ENCODE peak calls at places on chromosomes 4 and X, in eight cellular contexts. One of them, this sample, is unnamed.

GRCh38 chr4:89549907-89550306 is 242.3 kb upstream of the GPRIN3 start:
- DNase-seq in tibial nerve: no peak
- DNase-seq in PC-3: peak; percentile 2
- DNase-seq in endothelial cell: no peak
- DNase-seq in upper lobe of right lung: no peak
- DNase-seq in choroid plexus epithelial cell: peak; percentile 89
- DNase-seq in MCF 10A: peak; percentile 66
- DNase-seq in spleen: no peak
- DNase-seq in this sample: peak; percentile 49

GRCh38 chrX:1506916-1507315 is 30.1 kb downstream of the P2RY8 start:
- DNase-seq in upper lobe of right lung: peak; percentile 25
- DNase-seq in PC-3: no peak
- DNase-seq in spleen: peak; percentile 55
- DNase-seq in tibial nerve: no peak
- DNase-seq in choroid plexus epithelial cell: no peak
- DNase-seq in endothelial cell: no peak
- DNase-seq in MCF 10A: no peak
- DNase-seq in this sample: no peak

GRCh38 chrX:55057691-55058249 is 17.1 kb upstream of the PAGE2B start:
- DNase-seq in endothelial cell: peak; percentile 7
- DNase-seq in PC-3: peak; percentile 61
- DNase-seq in spleen: no peak
- DNase-seq in choroid plexus epithelial cell: peak; percentile 59
- DNase-seq in upper lobe of right lung: no peak
- DNase-seq in tibial nerve: peak; percentile 13
- DNase-seq in MCF 10A: peak; percentile 50
- DNase-seq in this sample: peak; percentile 6

GRCh38 chrX:69362889-69363288 is 141.2 kb upstream of the NALF2 start:
- DNase-seq in spleen: no peak
- DNase-seq in MCF 10A: no peak
- DNase-seq in upper lobe of right lung: no peak
- DNase-seq in choroid plexus epithelial cell: no peak
- DNase-seq in tibial nerve: no peak
- DNase-seq in PC-3: no peak
- DNase-seq in endothelial cell: no peak
- DNase-seq in this sample: peak; percentile 86

GRCh38 chr4:169400832-169401231 is 130.1 kb upstream of the SH3RF1 start:
- DNase-seq in MCF 10A: no peak
- DNase-seq in endothelial cell: no peak
- DNase-seq in choroid plexus epithelial cell: no peak
- DNase-seq in spleen: no peak
- DNase-seq in PC-3: no peak
- DNase-seq in tibial nerve: no peak
- DNase-seq in upper lobe of right lung: no peak
- DNase-seq in this sample: no peak

GRCh38 chr4:173448103-173448502 is 49.2 kb upstream of the SCRG1 start:
- DNase-seq in spleen: no peak
- DNase-seq in MCF 10A: no peak
- DNase-seq in tibial nerve: no peak
- DNase-seq in endothelial cell: no peak
- DNase-seq in choroid plexus epithelial cell: peak; percentile 10
- DNase-seq in PC-3: no peak
- DNase-seq in upper lobe of right lung: no peak
- DNase-seq in this sample: peak; percentile 89

GRCh38 chr4:89528525-89529133 is 221.0 kb upstream of the GPRIN3 start:
- DNase-seq in tibial nerve: no peak
- DNase-seq in spleen: no peak
- DNase-seq in endothelial cell: no peak
- DNase-seq in choroid plexus epithelial cell: no peak
- DNase-seq in PC-3: no peak
- DNase-seq in upper lobe of right lung: no peak
- DNase-seq in MCF 10A: no peak
- DNase-seq in this sample: no peak

GRCh38 chrX:121733514-121733913 is 686.1 kb downstream of the GLUD2 start:
- DNase-seq in choroid plexus epithelial cell: no peak
- DNase-seq in upper lobe of right lung: no peak
- DNase-seq in tibial nerve: no peak
- DNase-seq in spleen: no peak
- DNase-seq in MCF 10A: no peak
- DNase-seq in PC-3: peak; percentile 5
- DNase-seq in endothelial cell: no peak
- DNase-seq in this sample: peak; percentile 7

GRCh38 chr4:16289872-16290554 is 63.7 kb upstream of the TAPT1 start:
- DNase-seq in PC-3: peak; percentile 60
- DNase-seq in tibial nerve: no peak
- DNase-seq in choroid plexus epithelial cell: peak; percentile 62
- DNase-seq in endothelial cell: peak; percentile 14
- DNase-seq in spleen: no peak
- DNase-seq in MCF 10A: peak; percentile 54
- DNase-seq in upper lobe of right lung: no peak
- DNase-seq in this sample: peak; percentile 40

GRCh38 chr4:23991444-23991843 is 101.6 kb upstream of the PPARGC1A start:
- DNase-seq in tibial nerve: no peak
- DNase-seq in endothelial cell: no peak
- DNase-seq in PC-3: no peak
- DNase-seq in MCF 10A: no peak
- DNase-seq in spleen: no peak
- DNase-seq in upper lobe of right lung: no peak
- DNase-seq in choroid plexus epithelial cell: no peak
- DNase-seq in this sample: no peak

GRCh38 chr4:108148316-108148715 is 20.4 kb downstream of the LEF1 start:
- DNase-seq in tibial nerve: no peak
- DNase-seq in spleen: no peak
- DNase-seq in endothelial cell: no peak
- DNase-seq in choroid plexus epithelial cell: no peak
- DNase-seq in upper lobe of right lung: no peak
- DNase-seq in MCF 10A: no peak
- DNase-seq in PC-3: no peak
- DNase-seq in this sample: no peak

GRCh38 chr4:159071969-159072765 is 30.7 kb upstream of the RAPGEF2 start:
- DNase-seq in spleen: no peak
- DNase-seq in upper lobe of right lung: no peak
- DNase-seq in tibial nerve: no peak
- DNase-seq in endothelial cell: no peak
- DNase-seq in MCF 10A: peak; percentile 60
- DNase-seq in PC-3: no peak
- DNase-seq in choroid plexus epithelial cell: peak; percentile 69
- DNase-seq in this sample: no peak

GRCh38 chrX:135923353-135923752 is 29.8 kb downstream of the SAGE1 start:
- DNase-seq in MCF 10A: peak; percentile 37
- DNase-seq in endothelial cell: no peak
- DNase-seq in upper lobe of right lung: no peak
- DNase-seq in tibial nerve: no peak
- DNase-seq in spleen: no peak
- DNase-seq in choroid plexus epithelial cell: peak; percentile 2
- DNase-seq in PC-3: peak; percentile 46
- DNase-seq in this sample: no peak

GRCh38 chrX:70084592-70084991 is 22.3 kb downstream of the OTUD6A start:
- DNase-seq in spleen: no peak
- DNase-seq in PC-3: no peak
- DNase-seq in upper lobe of right lung: no peak
- DNase-seq in endothelial cell: no peak
- DNase-seq in tibial nerve: no peak
- DNase-seq in MCF 10A: no peak
- DNase-seq in choroid plexus epithelial cell: no peak
- DNase-seq in this sample: peak; percentile 36

GRCh38 chr4:94419549-94419948 is 32.2 kb upstream of the PDLIM5 start:
- DNase-seq in PC-3: no peak
- DNase-seq in MCF 10A: no peak
- DNase-seq in choroid plexus epithelial cell: no peak
- DNase-seq in tibial nerve: no peak
- DNase-seq in upper lobe of right lung: no peak
- DNase-seq in endothelial cell: no peak
- DNase-seq in spleen: no peak
- DNase-seq in this sample: no peak

GRCh38 chrX:8743126-8743732 is 11.3 kb upstream of the ANOS1 start:
- DNase-seq in endothelial cell: peak; percentile 71
- DNase-seq in choroid plexus epithelial cell: peak; percentile 48
- DNase-seq in upper lobe of right lung: peak; percentile 69
- DNase-seq in spleen: peak; percentile 85
- DNase-seq in PC-3: peak; percentile 69
- DNase-seq in tibial nerve: peak; percentile 16
- DNase-seq in MCF 10A: peak; percentile 72
- DNase-seq in this sample: peak; percentile 25

GRCh38 chrX:129831486-129831885 is 12.2 kb downstream of the ZDHHC9 start:
- DNase-seq in tibial nerve: peak; percentile 35
- DNase-seq in PC-3: no peak
- DNase-seq in spleen: no peak
- DNase-seq in upper lobe of right lung: no peak
- DNase-seq in MCF 10A: no peak
- DNase-seq in endothelial cell: no peak
- DNase-seq in choroid plexus epithelial cell: no peak
- DNase-seq in this sample: no peak

GRCh38 chr4:138977525-138977924 is 38.1 kb upstream of the NOCT start:
- DNase-seq in spleen: no peak
- DNase-seq in choroid plexus epithelial cell: no peak
- DNase-seq in endothelial cell: no peak
- DNase-seq in tibial nerve: no peak
- DNase-seq in upper lobe of right lung: no peak
- DNase-seq in PC-3: no peak
- DNase-seq in MCF 10A: no peak
- DNase-seq in this sample: no peak

GRCh38 chrX:136259543-136259942 is 8.3 kb upstream of the MAP7D3 start:
- DNase-seq in spleen: no peak
- DNase-seq in MCF 10A: peak; percentile 51
- DNase-seq in endothelial cell: no peak
- DNase-seq in PC-3: no peak
- DNase-seq in upper lobe of right lung: no peak
- DNase-seq in tibial nerve: no peak
- DNase-seq in choroid plexus epithelial cell: peak; percentile 78
- DNase-seq in this sample: peak; percentile 73

GRCh38 chrX:133415276-133416105 is at the start of gene GPC4:
- DNase-seq in spleen: peak; percentile 73
- DNase-seq in choroid plexus epithelial cell: peak; percentile 41
- DNase-seq in endothelial cell: peak; percentile 58
- DNase-seq in MCF 10A: peak; percentile 53
- DNase-seq in upper lobe of right lung: peak; percentile 91
- DNase-seq in tibial nerve: peak; percentile 22
- DNase-seq in PC-3: peak; percentile 76
- DNase-seq in this sample: peak; percentile 24

GRCh38 chrX:49106930-49107329 is 16.6 kb downstream of the GPKOW start:
- DNase-seq in choroid plexus epithelial cell: peak; percentile 71
- DNase-seq in MCF 10A: peak; percentile 40
- DNase-seq in endothelial cell: peak; percentile 7
- DNase-seq in PC-3: peak; percentile 34
- DNase-seq in tibial nerve: no peak
- DNase-seq in spleen: no peak
- DNase-seq in upper lobe of right lung: no peak
- DNase-seq in this sample: peak; percentile 56

GRCh38 chr4:74638689-74639088 is 155.6 kb downstream of the BTC start:
- DNase-seq in tibial nerve: no peak
- DNase-seq in PC-3: no peak
- DNase-seq in choroid plexus epithelial cell: no peak
- DNase-seq in endothelial cell: no peak
- DNase-seq in upper lobe of right lung: no peak
- DNase-seq in MCF 10A: no peak
- DNase-seq in spleen: no peak
- DNase-seq in this sample: no peak

GRCh38 chr4:6701371-6701770 is 7.7 kb downstream of the S100P start:
- DNase-seq in upper lobe of right lung: no peak
- DNase-seq in tibial nerve: no peak
- DNase-seq in PC-3: peak; percentile 30
- DNase-seq in choroid plexus epithelial cell: no peak
- DNase-seq in endothelial cell: peak; percentile 42
- DNase-seq in spleen: peak; percentile 75
- DNase-seq in MCF 10A: no peak
- DNase-seq in this sample: no peak
- TF ChIP-seq CTCF in upper lobe of right lung: peak; percentile 35
- TF ChIP-seq CTCF in tibial nerve: no peak
- TF ChIP-seq CTCF in PC-3: peak; percentile 52
- TF ChIP-seq CTCF in choroid plexus epithelial cell: peak; percentile 40
- TF ChIP-seq CTCF in endothelial cell: peak; percentile 53
- TF ChIP-seq CTCF in spleen: peak; percentile 56
- TF ChIP-seq CTCF in MCF 10A: peak; percentile 40
- TF ChIP-seq CTCF in this sample: peak; percentile 19

DNA sequence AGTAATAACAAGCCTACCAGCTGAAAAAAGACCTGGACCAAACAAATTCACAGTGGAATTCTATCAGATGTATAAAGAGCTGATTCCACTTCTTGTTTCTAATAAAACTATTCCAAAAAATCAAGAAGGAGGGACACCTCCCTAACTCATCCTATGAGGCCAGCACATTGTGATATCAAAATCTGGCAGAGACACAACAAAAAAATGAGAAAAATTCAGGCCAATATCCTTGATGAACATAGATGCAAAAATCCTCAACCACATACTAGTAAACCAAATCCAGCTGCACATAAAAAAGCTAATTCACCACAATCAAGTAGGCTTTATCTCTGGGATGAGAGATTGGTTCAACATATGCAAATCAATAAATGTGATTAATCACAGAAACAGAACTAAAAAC is 147.9 kb upstream of the NEIL3 start:
- DNase-seq in spleen: no peak
- DNase-seq in endothelial cell: no peak
- DNase-seq in PC-3: no peak
- DNase-seq in MCF 10A: no peak
- DNase-seq in choroid plexus epithelial cell: no peak
- DNase-seq in upper lobe of right lung: no peak
- DNase-seq in tibial nerve: no peak
- DNase-seq in this sample: peak; percentile 53
- TF ChIP-seq CTCF in spleen: no peak
- TF ChIP-seq CTCF in endothelial cell: no peak
- TF ChIP-seq CTCF in PC-3: no peak
- TF ChIP-seq CTCF in MCF 10A: no peak
- TF ChIP-seq CTCF in choroid plexus epithelial cell: no peak
- TF ChIP-seq CTCF in upper lobe of right lung: no peak
- TF ChIP-seq CTCF in tibial nerve: no peak
- TF ChIP-seq CTCF in this sample: no peak

DNA sequence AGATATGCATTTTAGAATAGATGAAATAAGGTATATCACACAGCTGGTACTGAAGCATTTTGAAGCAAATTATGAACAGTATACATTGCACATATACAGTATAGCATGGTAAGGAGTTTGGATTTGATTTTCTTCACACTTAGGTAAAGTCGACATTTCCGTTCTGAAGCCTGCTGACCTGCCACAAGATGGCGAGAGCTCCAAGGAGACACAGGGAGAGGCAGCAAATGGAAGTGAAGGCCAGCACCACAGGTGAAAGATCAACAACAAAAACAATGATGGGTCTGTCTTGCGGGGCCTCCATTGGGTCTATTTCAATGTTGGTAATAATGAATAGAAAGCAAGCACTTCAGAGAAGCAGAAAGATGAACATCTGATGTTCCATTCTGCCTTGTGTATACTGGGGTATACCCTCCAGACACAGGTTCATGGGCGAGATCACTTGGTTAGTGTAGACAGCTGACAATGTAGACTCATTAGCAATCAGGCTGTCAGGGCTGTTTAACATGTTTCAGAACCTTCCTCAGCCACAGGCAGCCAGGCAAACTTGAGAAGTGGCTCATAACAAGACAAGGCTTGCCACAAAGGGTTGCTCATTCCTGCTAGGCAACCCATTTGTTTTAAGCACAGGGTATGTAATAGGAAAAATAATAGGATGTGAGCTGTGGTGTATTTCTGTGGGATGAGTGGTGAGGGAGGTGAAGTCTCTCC is 21.4 kb upstream of the NOX1 start:
- DNase-seq in endothelial cell: peak; percentile 13
- DNase-seq in MCF 10A: peak; percentile 62
- DNase-seq in choroid plexus epithelial cell: peak; percentile 65
- DNase-seq in PC-3: peak; percentile 69
- DNase-seq in upper lobe of right lung: no peak
- DNase-seq in tibial nerve: no peak
- DNase-seq in spleen: no peak
- DNase-seq in this sample: peak; percentile 33
- TF ChIP-seq CTCF in endothelial cell: no peak
- TF ChIP-seq CTCF in MCF 10A: peak; percentile 57
- TF ChIP-seq CTCF in choroid plexus epithelial cell: peak; percentile 81
- TF ChIP-seq CTCF in PC-3: peak; percentile 77
- TF ChIP-seq CTCF in upper lobe of right lung: peak; percentile 19
- TF ChIP-seq CTCF in tibial nerve: peak; percentile 12
- TF ChIP-seq CTCF in spleen: no peak
- TF ChIP-seq CTCF in this sample: peak; percentile 63

GRCh38 chr4:8428288-8429097 is 12.0 kb downstream of the ACOX3 start:
- DNase-seq in upper lobe of right lung: peak; percentile 94
- DNase-seq in choroid plexus epithelial cell: peak; percentile 86
- DNase-seq in spleen: peak; percentile 96
- DNase-seq in MCF 10A: peak; percentile 83
- DNase-seq in PC-3: peak; percentile 85
- DNase-seq in tibial nerve: peak; percentile 76
- DNase-seq in endothelial cell: peak; percentile 97
- DNase-seq in this sample: peak; percentile 80
- TF ChIP-seq CTCF in upper lobe of right lung: peak; percentile 20
- TF ChIP-seq CTCF in choroid plexus epithelial cell: peak; percentile 71
- TF ChIP-seq CTCF in spleen: peak; percentile 13
- TF ChIP-seq CTCF in MCF 10A: peak; percentile 37
- TF ChIP-seq CTCF in PC-3: peak; percentile 50
- TF ChIP-seq CTCF in tibial nerve: peak; percentile 57
- TF ChIP-seq CTCF in endothelial cell: peak; percentile 53
- TF ChIP-seq CTCF in this sample: peak; percentile 54